ENCODE peak calls at places on chromosomes 6 and 20, in nine cellular contexts. One of them, this sample, is unnamed.

GRCh38 chr6:14375940-14376339 is 258.4 kb downstream of the CD83 start:
- DNase-seq in right lobe of liver: no peak
- DNase-seq in GM12865: no peak
- DNase-seq in fibroblast of mammary gland: no peak
- DNase-seq in GM23248: no peak
- DNase-seq in astrocyte of the spinal cord: no peak
- DNase-seq in body of pancreas: no peak
- DNase-seq in fibroblast of villous mesenchyme: no peak
- DNase-seq in left ventricle myocardium inferior: no peak
- DNase-seq in this sample: no peak

GRCh38 chr20:4896971-4897497 is 104.3 kb downstream of the SLC23A2 start:
- DNase-seq in GM23248: no peak
- DNase-seq in astrocyte of the spinal cord: no peak
- DNase-seq in fibroblast of villous mesenchyme: no peak
- DNase-seq in fibroblast of mammary gland: peak; percentile 13
- DNase-seq in GM12865: peak; percentile 28
- DNase-seq in left ventricle myocardium inferior: no peak
- DNase-seq in right lobe of liver: no peak
- DNase-seq in body of pancreas: no peak
- DNase-seq in this sample: no peak

GRCh38 chr6:43267619-43268347 is 24.5 kb downstream of the TTBK1 start:
- DNase-seq in left ventricle myocardium inferior: no peak
- DNase-seq in right lobe of liver: peak; percentile 98
- DNase-seq in fibroblast of mammary gland: no peak
- DNase-seq in body of pancreas: peak; percentile 62
- DNase-seq in astrocyte of the spinal cord: no peak
- DNase-seq in GM12865: no peak
- DNase-seq in fibroblast of villous mesenchyme: no peak
- DNase-seq in GM23248: no peak
- DNase-seq in this sample: peak; percentile 48

GRCh38 chr6:29926081-29926794 is 16.1 kb upstream of the HLA-A start:
- DNase-seq in left ventricle myocardium inferior: peak; percentile 29
- DNase-seq in astrocyte of the spinal cord: peak; percentile 26
- DNase-seq in fibroblast of mammary gland: no peak
- DNase-seq in fibroblast of villous mesenchyme: peak; percentile 37
- DNase-seq in body of pancreas: no peak
- DNase-seq in GM12865: peak; percentile 25
- DNase-seq in GM23248: peak; percentile 57
- DNase-seq in right lobe of liver: no peak
- DNase-seq in this sample: peak; percentile 33

GRCh38 chr6:44268095-44268628 is 2.1 kb upstream of the TMEM151B start:
- DNase-seq in astrocyte of the spinal cord: peak; percentile 38
- DNase-seq in GM12865: peak; percentile 73
- DNase-seq in right lobe of liver: no peak
- DNase-seq in left ventricle myocardium inferior: no peak
- DNase-seq in GM23248: peak; percentile 45
- DNase-seq in fibroblast of villous mesenchyme: peak; percentile 54
- DNase-seq in body of pancreas: peak; percentile 73
- DNase-seq in fibroblast of mammary gland: peak; percentile 50
- DNase-seq in this sample: peak; percentile 59

GRCh38 chr6:7542878-7543394 is 1.5 kb downstream of the DSP start:
- DNase-seq in fibroblast of villous mesenchyme: peak; percentile 44
- DNase-seq in left ventricle myocardium inferior: peak; percentile 66
- DNase-seq in body of pancreas: peak; percentile 91
- DNase-seq in GM12865: no peak
- DNase-seq in GM23248: peak; percentile 96
- DNase-seq in fibroblast of mammary gland: peak; percentile 59
- DNase-seq in astrocyte of the spinal cord: peak; percentile 19
- DNase-seq in right lobe of liver: peak; percentile 95
- DNase-seq in this sample: peak; percentile 88

GRCh38 chr20:44848254-44849015 is 37.1 kb upstream of the YWHAB start:
- DNase-seq in astrocyte of the spinal cord: no peak
- DNase-seq in right lobe of liver: no peak
- DNase-seq in body of pancreas: no peak
- DNase-seq in GM12865: no peak
- DNase-seq in GM23248: peak; percentile 15
- DNase-seq in left ventricle myocardium inferior: no peak
- DNase-seq in fibroblast of villous mesenchyme: no peak
- DNase-seq in fibroblast of mammary gland: peak; percentile 7
- DNase-seq in this sample: no peak

GRCh38 chr6:35722121-35722761 is 14.6 kb upstream of the ARMC12 start:
- DNase-seq in left ventricle myocardium inferior: peak; percentile 71
- DNase-seq in right lobe of liver: peak; percentile 93
- DNase-seq in astrocyte of the spinal cord: no peak
- DNase-seq in body of pancreas: peak; percentile 80
- DNase-seq in fibroblast of villous mesenchyme: no peak
- DNase-seq in fibroblast of mammary gland: peak; percentile 37
- DNase-seq in GM23248: no peak
- DNase-seq in GM12865: no peak
- DNase-seq in this sample: no peak

GRCh38 chr6:69907981-69908498 is 41.7 kb downstream of the COL19A1 start:
- DNase-seq in fibroblast of villous mesenchyme: peak; percentile 70
- DNase-seq in fibroblast of mammary gland: peak; percentile 12
- DNase-seq in GM12865: no peak
- DNase-seq in right lobe of liver: no peak
- DNase-seq in GM23248: peak; percentile 38
- DNase-seq in astrocyte of the spinal cord: peak; percentile 35
- DNase-seq in body of pancreas: no peak
- DNase-seq in left ventricle myocardium inferior: no peak
- DNase-seq in this sample: no peak

GRCh38 chr6:7636151-7636550 is 46.2 kb downstream of the SNRNP48 start:
- DNase-seq in fibroblast of villous mesenchyme: no peak
- DNase-seq in body of pancreas: no peak
- DNase-seq in fibroblast of mammary gland: peak; percentile 42
- DNase-seq in GM12865: no peak
- DNase-seq in left ventricle myocardium inferior: no peak
- DNase-seq in right lobe of liver: no peak
- DNase-seq in GM23248: no peak
- DNase-seq in astrocyte of the spinal cord: peak; percentile 19
- DNase-seq in this sample: no peak

GRCh38 chr20:37245181-37245580 is 16.4 kb downstream of the GHRH start:
- DNase-seq in astrocyte of the spinal cord: no peak
- DNase-seq in GM23248: no peak
- DNase-seq in GM12865: no peak
- DNase-seq in fibroblast of villous mesenchyme: no peak
- DNase-seq in left ventricle myocardium inferior: no peak
- DNase-seq in body of pancreas: no peak
- DNase-seq in fibroblast of mammary gland: no peak
- DNase-seq in right lobe of liver: no peak
- DNase-seq in this sample: no peak

GRCh38 chr20:41783423-41784220 is 165.4 kb upstream of the CHD6 start:
- DNase-seq in body of pancreas: no peak
- DNase-seq in fibroblast of villous mesenchyme: no peak
- DNase-seq in GM12865: no peak
- DNase-seq in left ventricle myocardium inferior: no peak
- DNase-seq in right lobe of liver: no peak
- DNase-seq in astrocyte of the spinal cord: no peak
- DNase-seq in GM23248: no peak
- DNase-seq in fibroblast of mammary gland: no peak
- DNase-seq in this sample: no peak

GRCh38 chr6:87701676-87702588 is at the start of gene AKIRIN2:
- DNase-seq in GM23248: peak; percentile 100
- DNase-seq in right lobe of liver: peak; percentile 97
- DNase-seq in fibroblast of villous mesenchyme: peak; percentile 100
- DNase-seq in astrocyte of the spinal cord: peak; percentile 100
- DNase-seq in fibroblast of mammary gland: peak; percentile 99
- DNase-seq in left ventricle myocardium inferior: peak; percentile 95
- DNase-seq in GM12865: peak; percentile 100
- DNase-seq in body of pancreas: peak; percentile 96
- DNase-seq in this sample: peak; percentile 98

GRCh38 chr6:2546941-2547716 is 203.6 kb downstream of the MYLK4 start:
- DNase-seq in fibroblast of mammary gland: no peak
- DNase-seq in fibroblast of villous mesenchyme: peak; percentile 44
- DNase-seq in body of pancreas: no peak
- DNase-seq in astrocyte of the spinal cord: no peak
- DNase-seq in GM23248: no peak
- DNase-seq in right lobe of liver: no peak
- DNase-seq in left ventricle myocardium inferior: no peak
- DNase-seq in GM12865: no peak
- DNase-seq in this sample: no peak

GRCh38 chr20:12153616-12154015 is 235.9 kb downstream of the BTBD3 start:
- DNase-seq in fibroblast of villous mesenchyme: peak; percentile 51
- DNase-seq in GM12865: no peak
- DNase-seq in fibroblast of mammary gland: peak; percentile 78
- DNase-seq in left ventricle myocardium inferior: no peak
- DNase-seq in body of pancreas: no peak
- DNase-seq in right lobe of liver: no peak
- DNase-seq in GM23248: no peak
- DNase-seq in astrocyte of the spinal cord: peak; percentile 88
- DNase-seq in this sample: no peak

GRCh38 chr20:52224920-52225319 is 33.3 kb upstream of the ZFP64 start:
- DNase-seq in fibroblast of villous mesenchyme: no peak
- DNase-seq in GM12865: no peak
- DNase-seq in right lobe of liver: no peak
- DNase-seq in astrocyte of the spinal cord: no peak
- DNase-seq in GM23248: no peak
- DNase-seq in left ventricle myocardium inferior: no peak
- DNase-seq in body of pancreas: no peak
- DNase-seq in fibroblast of mammary gland: no peak
- DNase-seq in this sample: no peak

GRCh38 chr20:63085087-63085861 is 78.5 kb upstream of the BHLHE23 start:
- DNase-seq in GM23248: peak; percentile 44
- DNase-seq in GM12865: no peak
- DNase-seq in right lobe of liver: peak; percentile 23
- DNase-seq in body of pancreas: no peak
- DNase-seq in fibroblast of villous mesenchyme: no peak
- DNase-seq in left ventricle myocardium inferior: no peak
- DNase-seq in astrocyte of the spinal cord: no peak
- DNase-seq in fibroblast of mammary gland: no peak
- DNase-seq in this sample: no peak

GRCh38 chr6:138346302-138347195 is 31.2 kb upstream of the SMIM28 start:
- DNase-seq in body of pancreas: no peak
- DNase-seq in fibroblast of villous mesenchyme: peak; percentile 34
- DNase-seq in astrocyte of the spinal cord: peak; percentile 73
- DNase-seq in fibroblast of mammary gland: peak; percentile 22
- DNase-seq in GM12865: no peak
- DNase-seq in GM23248: peak; percentile 69
- DNase-seq in right lobe of liver: no peak
- DNase-seq in left ventricle myocardium inferior: no peak
- DNase-seq in this sample: no peak

GRCh38 chr20:63822276-63822696 is 8.8 kb downstream of the ZBTB46 start:
- DNase-seq in right lobe of liver: no peak
- DNase-seq in fibroblast of villous mesenchyme: no peak
- DNase-seq in astrocyte of the spinal cord: no peak
- DNase-seq in GM12865: no peak
- DNase-seq in fibroblast of mammary gland: no peak
- DNase-seq in GM23248: no peak
- DNase-seq in left ventricle myocardium inferior: no peak
- DNase-seq in body of pancreas: no peak
- DNase-seq in this sample: peak; percentile 59

GRCh38 chr6:12291083-12291784 is 1.1 kb downstream of the EDN1 start:
- DNase-seq in fibroblast of villous mesenchyme: no peak
- DNase-seq in GM12865: no peak
- DNase-seq in GM23248: no peak
- DNase-seq in right lobe of liver: no peak
- DNase-seq in left ventricle myocardium inferior: no peak
- DNase-seq in fibroblast of mammary gland: no peak
- DNase-seq in astrocyte of the spinal cord: no peak
- DNase-seq in body of pancreas: no peak
- DNase-seq in this sample: no peak
- H3K4me3 ChIP-seq in fibroblast of villous mesenchyme: no peak overlapping the region
- H3K4me3 ChIP-seq in GM12865: peak overlapping the region; percentile 81
- H3K4me3 ChIP-seq in GM23248: peak overlapping the region; percentile 85
- H3K4me3 ChIP-seq in right lobe of liver: peak overlapping the region; percentile 45
- H3K4me3 ChIP-seq in left ventricle myocardium inferior: peak overlapping the region; percentile 68
- H3K4me3 ChIP-seq in fibroblast of mammary gland: no peak overlapping the region
- H3K4me3 ChIP-seq in astrocyte of the spinal cord: peak overlapping the region; percentile 58
- H3K4me3 ChIP-seq in body of pancreas: peak overlapping the region; percentile 31
- H3K4me3 ChIP-seq in this sample: no peak overlapping the region

GRCh38 chr20:35735828-35736470 is 6.1 kb downstream of the RBM39 start:
- DNase-seq in body of pancreas: no peak
- DNase-seq in fibroblast of villous mesenchyme: peak; percentile 52
- DNase-seq in GM12865: no peak
- DNase-seq in GM23248: peak; percentile 56
- DNase-seq in fibroblast of mammary gland: peak; percentile 47
- DNase-seq in astrocyte of the spinal cord: no peak
- DNase-seq in right lobe of liver: no peak
- DNase-seq in left ventricle myocardium inferior: no peak
- DNase-seq in this sample: no peak
- H3K4me3 ChIP-seq in body of pancreas: no peak overlapping the region
- H3K4me3 ChIP-seq in fibroblast of villous mesenchyme: peak overlapping the region; percentile 3
- H3K4me3 ChIP-seq in GM12865: no peak overlapping the region
- H3K4me3 ChIP-seq in GM23248: peak overlapping the region; percentile 41
- H3K4me3 ChIP-seq in fibroblast of mammary gland: no peak overlapping the region
- H3K4me3 ChIP-seq in astrocyte of the spinal cord: no peak overlapping the region
- H3K4me3 ChIP-seq in right lobe of liver: no peak overlapping the region
- H3K4me3 ChIP-seq in left ventricle myocardium inferior: peak overlapping the region; percentile 31
- H3K4me3 ChIP-seq in this sample: no peak overlapping the region

GRCh38 chr6:16691328-16691727 is 69.9 kb downstream of the ATXN1 start:
- DNase-seq in right lobe of liver: no peak
- DNase-seq in left ventricle myocardium inferior: no peak
- DNase-seq in body of pancreas: no peak
- DNase-seq in fibroblast of villous mesenchyme: no peak
- DNase-seq in GM12865: peak; percentile 38
- DNase-seq in fibroblast of mammary gland: no peak
- DNase-seq in GM23248: no peak
- DNase-seq in astrocyte of the spinal cord: no peak
- DNase-seq in this sample: no peak

GRCh38 chr6:16688984-16689636 is 72.2 kb downstream of the ATXN1 start:
- DNase-seq in GM23248: peak; percentile 95
- DNase-seq in astrocyte of the spinal cord: peak; percentile 89
- DNase-seq in right lobe of liver: no peak
- DNase-seq in fibroblast of mammary gland: peak; percentile 90
- DNase-seq in fibroblast of villous mesenchyme: peak; percentile 83
- DNase-seq in left ventricle myocardium inferior: no peak
- DNase-seq in body of pancreas: no peak
- DNase-seq in GM12865: no peak
- DNase-seq in this sample: no peak

GRCh38 chr6:16687045-16687444 is 74.2 kb downstream of the ATXN1 start:
- DNase-seq in fibroblast of mammary gland: no peak
- DNase-seq in GM23248: no peak
- DNase-seq in right lobe of liver: no peak
- DNase-seq in body of pancreas: no peak
- DNase-seq in left ventricle myocardium inferior: no peak
- DNase-seq in astrocyte of the spinal cord: no peak
- DNase-seq in fibroblast of villous mesenchyme: no peak
- DNase-seq in GM12865: no peak
- DNase-seq in this sample: no peak

GRCh38 chr6:16694789-16695188 is 66.5 kb downstream of the ATXN1 start:
- DNase-seq in left ventricle myocardium inferior: no peak
- DNase-seq in fibroblast of mammary gland: no peak
- DNase-seq in body of pancreas: no peak
- DNase-seq in GM12865: peak; percentile 68
- DNase-seq in astrocyte of the spinal cord: no peak
- DNase-seq in fibroblast of villous mesenchyme: no peak
- DNase-seq in GM23248: no peak
- DNase-seq in right lobe of liver: no peak
- DNase-seq in this sample: no peak

GRCh38 chr6:16690244-16691142 is 70.8 kb downstream of the ATXN1 start:
- DNase-seq in GM12865: peak; percentile 72
- DNase-seq in fibroblast of mammary gland: peak; percentile 66
- DNase-seq in body of pancreas: no peak
- DNase-seq in astrocyte of the spinal cord: no peak
- DNase-seq in right lobe of liver: no peak
- DNase-seq in fibroblast of villous mesenchyme: peak; percentile 58
- DNase-seq in left ventricle myocardium inferior: no peak
- DNase-seq in GM23248: peak; percentile 69
- DNase-seq in this sample: no peak
- H3K4me3 ChIP-seq in GM12865: no peak overlapping the region
- H3K4me3 ChIP-seq in fibroblast of mammary gland: no peak overlapping the region
- H3K4me3 ChIP-seq in body of pancreas: no peak overlapping the region
- H3K4me3 ChIP-seq in astrocyte of the spinal cord: no peak overlapping the region
- H3K4me3 ChIP-seq in right lobe of liver: no peak overlapping the region
- H3K4me3 ChIP-seq in fibroblast of villous mesenchyme: no peak overlapping the region
- H3K4me3 ChIP-seq in left ventricle myocardium inferior: no peak overlapping the region
- H3K4me3 ChIP-seq in GM23248: no peak overlapping the region
- H3K4me3 ChIP-seq in this sample: no peak overlapping the region

GRCh38 chr6:52394251-52394666 is 25.9 kb upstream of the EFHC1 start:
- DNase-seq in body of pancreas: no peak
- DNase-seq in GM23248: no peak
- DNase-seq in left ventricle myocardium inferior: no peak
- DNase-seq in right lobe of liver: no peak
- DNase-seq in astrocyte of the spinal cord: no peak
- DNase-seq in GM12865: peak; percentile 80
- DNase-seq in fibroblast of mammary gland: no peak
- DNase-seq in fibroblast of villous mesenchyme: no peak
- DNase-seq in this sample: no peak
- H3K4me3 ChIP-seq in body of pancreas: no peak overlapping the region
- H3K4me3 ChIP-seq in GM23248: no peak overlapping the region
- H3K4me3 ChIP-seq in left ventricle myocardium inferior: no peak overlapping the region
- H3K4me3 ChIP-seq in right lobe of liver: no peak overlapping the region
- H3K4me3 ChIP-seq in astrocyte of the spinal cord: no peak overlapping the region
- H3K4me3 ChIP-seq in GM12865: no peak overlapping the region
- H3K4me3 ChIP-seq in fibroblast of mammary gland: no peak overlapping the region
- H3K4me3 ChIP-seq in fibroblast of villous mesenchyme: no peak overlapping the region
- H3K4me3 ChIP-seq in this sample: no peak overlapping the region

This sample was measured in adrenal gland.